ENCODE peak calls at places on chromosomes 11 and 22, in seven cellular contexts. One of them, this sample, is unnamed.

GRCh38 chr11:12434255-12434654 is 56.9 kb downstream of the PARVA start:
- DNase-seq in aorta: no peak
- DNase-seq in A549: no peak
- DNase-seq in sigmoid colon: peak
- DNase-seq in stimulated activated CD4-positive, alpha-beta T cell treated with anti-CD3 and anti-CD28 coated beads, TNF-alpha, amount 100 ng/mL, for 24 hours: no peak
- DNase-seq in colonic mucosa: no peak
- DNase-seq in mammary epithelial cell: no peak
- DNase-seq in this sample: no peak

GRCh38 chr11:70540196-70540595 is 141.9 kb downstream of the CTTN start:
- DNase-seq in stimulated activated CD4-positive, alpha-beta T cell treated with anti-CD3 and anti-CD28 coated beads, TNF-alpha, amount 100 ng/mL, for 24 hours: no peak
- DNase-seq in aorta: no peak
- DNase-seq in colonic mucosa: no peak
- DNase-seq in A549: no peak
- DNase-seq in sigmoid colon: no peak
- DNase-seq in mammary epithelial cell: no peak
- DNase-seq in this sample: no peak

GRCh38 chr11:70536051-70536877 is 137.9 kb downstream of the CTTN start:
- DNase-seq in colonic mucosa: peak
- DNase-seq in mammary epithelial cell: no peak
- DNase-seq in sigmoid colon: peak
- DNase-seq in A549: no peak
- DNase-seq in aorta: peak
- DNase-seq in stimulated activated CD4-positive, alpha-beta T cell treated with anti-CD3 and anti-CD28 coated beads, TNF-alpha, amount 100 ng/mL, for 24 hours: no peak
- DNase-seq in this sample: no peak

GRCh38 chr22:43260818-43261217 is 73.9 kb upstream of the TTLL12 start:
- DNase-seq in A549: no peak
- DNase-seq in colonic mucosa: no peak
- DNase-seq in aorta: no peak
- DNase-seq in sigmoid colon: no peak
- DNase-seq in stimulated activated CD4-positive, alpha-beta T cell treated with anti-CD3 and anti-CD28 coated beads, TNF-alpha, amount 100 ng/mL, for 24 hours: no peak
- DNase-seq in mammary epithelial cell: no peak
- DNase-seq in this sample: no peak

GRCh38 chr22:22810018-22810427 is 77.6 kb upstream of the IGLL5 start:
- DNase-seq in aorta: peak
- DNase-seq in mammary epithelial cell: no peak
- DNase-seq in stimulated activated CD4-positive, alpha-beta T cell treated with anti-CD3 and anti-CD28 coated beads, TNF-alpha, amount 100 ng/mL, for 24 hours: peak
- DNase-seq in colonic mucosa: no peak
- DNase-seq in A549: peak
- DNase-seq in sigmoid colon: no peak
- DNase-seq in this sample: peak

GRCh38 chr11:62552465-62552782 is 5.8 kb upstream of the AHNAK start:
- DNase-seq in mammary epithelial cell: no peak
- DNase-seq in colonic mucosa: peak
- DNase-seq in aorta: no peak
- DNase-seq in stimulated activated CD4-positive, alpha-beta T cell treated with anti-CD3 and anti-CD28 coated beads, TNF-alpha, amount 100 ng/mL, for 24 hours: no peak
- DNase-seq in sigmoid colon: peak
- DNase-seq in A549: no peak
- DNase-seq in this sample: no peak

GRCh38 chr11:118002541-118003019 is 16.4 kb downstream of the IL10RA start:
- DNase-seq in aorta: no peak
- DNase-seq in A549: no peak
- DNase-seq in sigmoid colon: peak
- DNase-seq in mammary epithelial cell: no peak
- DNase-seq in colonic mucosa: peak
- DNase-seq in stimulated activated CD4-positive, alpha-beta T cell treated with anti-CD3 and anti-CD28 coated beads, TNF-alpha, amount 100 ng/mL, for 24 hours: no peak
- DNase-seq in this sample: no peak

GRCh38 chr11:73950869-73951710 is at the start of gene DNAJB13:
- DNase-seq in aorta: no peak
- DNase-seq in mammary epithelial cell: peak
- DNase-seq in stimulated activated CD4-positive, alpha-beta T cell treated with anti-CD3 and anti-CD28 coated beads, TNF-alpha, amount 100 ng/mL, for 24 hours: no peak
- DNase-seq in sigmoid colon: peak
- DNase-seq in A549: peak
- DNase-seq in colonic mucosa: no peak
- DNase-seq in this sample: no peak

GRCh38 chr11:72776117-72776843 is 17.6 kb downstream of the STARD10 start:
- DNase-seq in colonic mucosa: no peak
- DNase-seq in stimulated activated CD4-positive, alpha-beta T cell treated with anti-CD3 and anti-CD28 coated beads, TNF-alpha, amount 100 ng/mL, for 24 hours: no peak
- DNase-seq in aorta: no peak
- DNase-seq in mammary epithelial cell: no peak
- DNase-seq in A549: no peak
- DNase-seq in sigmoid colon: no peak
- DNase-seq in this sample: no peak

GRCh38 chr22:47422736-47423135 is 660.3 kb downstream of the TBC1D22A start:
- DNase-seq in A549: no peak
- DNase-seq in stimulated activated CD4-positive, alpha-beta T cell treated with anti-CD3 and anti-CD28 coated beads, TNF-alpha, amount 100 ng/mL, for 24 hours: no peak
- DNase-seq in colonic mucosa: no peak
- DNase-seq in aorta: no peak
- DNase-seq in mammary epithelial cell: no peak
- DNase-seq in sigmoid colon: no peak
- DNase-seq in this sample: no peak

GRCh38 chr11:63619967-63620366 is 5.7 kb upstream of the PLAAT3 start:
- DNase-seq in sigmoid colon: no peak
- DNase-seq in aorta: no peak
- DNase-seq in stimulated activated CD4-positive, alpha-beta T cell treated with anti-CD3 and anti-CD28 coated beads, TNF-alpha, amount 100 ng/mL, for 24 hours: no peak
- DNase-seq in A549: no peak
- DNase-seq in mammary epithelial cell: no peak
- DNase-seq in colonic mucosa: no peak
- DNase-seq in this sample: no peak

GRCh38 chr11:95556342-95557151 is 233.0 kb downstream of the FAM76B start:
- DNase-seq in stimulated activated CD4-positive, alpha-beta T cell treated with anti-CD3 and anti-CD28 coated beads, TNF-alpha, amount 100 ng/mL, for 24 hours: peak
- DNase-seq in sigmoid colon: no peak
- DNase-seq in A549: no peak
- DNase-seq in colonic mucosa: no peak
- DNase-seq in aorta: no peak
- DNase-seq in mammary epithelial cell: peak
- DNase-seq in this sample: no peak

GRCh38 chr11:27830206-27830605 is 130.0 kb upstream of the BDNF start:
- DNase-seq in stimulated activated CD4-positive, alpha-beta T cell treated with anti-CD3 and anti-CD28 coated beads, TNF-alpha, amount 100 ng/mL, for 24 hours: no peak
- DNase-seq in mammary epithelial cell: no peak
- DNase-seq in colonic mucosa: no peak
- DNase-seq in aorta: no peak
- DNase-seq in sigmoid colon: no peak
- DNase-seq in A549: no peak
- DNase-seq in this sample: no peak

GRCh38 chr11:120660024-120660565 is 148.5 kb downstream of the GRIK4 start:
- DNase-seq in mammary epithelial cell: peak
- DNase-seq in sigmoid colon: no peak
- DNase-seq in colonic mucosa: peak
- DNase-seq in A549: peak
- DNase-seq in aorta: no peak
- DNase-seq in stimulated activated CD4-positive, alpha-beta T cell treated with anti-CD3 and anti-CD28 coated beads, TNF-alpha, amount 100 ng/mL, for 24 hours: no peak
- DNase-seq in this sample: no peak